ENCODE peak calls at places on chromosomes 1 and 21, in four cellular contexts. U is CD4-positive, alpha-beta T cell; Z is activated CD4-positive, alpha-beta T cell treated with anti-CD3 and anti-CD28 coated beads, Interleukin-2, amount 10 ng/mL, durations not matched to agents 7 days and 5 days; L is NCI-H146. M is an unnamed sample.

GRCh38 chr1:57832616-57833015 is 408.8 kb upstream of the DAB1 start:
- DNase-seq in U (no peak), Z (no peak), L (no peak), M (no peak)

GRCh38 chr1:90579212-90579802 is 137.8 kb downstream of the BARHL2 start:
- DNase-seq in U (no peak), Z (no peak), L (peak), M (no peak)

GRCh38 chr1:147837129-147837776 is 65.3 kb upstream of the GJA8 start:
- DNase-seq in U (no peak), Z (no peak), L (no peak), M (no peak)

GRCh38 chr1:40844079-40844478 is 18.1 kb downstream of the CITED4 start:
- DNase-seq in U (no peak), Z (no peak), L (peak), M (no peak)

GRCh38 chr1:33471416-33471815 is 1.0 kb upstream of the ZSCAN20 start:
- DNase-seq in U (no peak), Z (no peak), L (no peak), M (no peak)

GRCh38 chr1:150065184-150065871 is 2.2 kb upstream of the VPS45 start:
- DNase-seq in U (no peak), Z (no peak), L (no peak), M (no peak)

GRCh38 chr1:203906932-203907331 is 45.5 kb downstream of the SNRPE start:
- DNase-seq in U (no peak), Z (no peak), L (no peak), M (no peak)

GRCh38 chr1:114108741-114109255 is 44.9 kb downstream of the SYT6 start:
- DNase-seq in U (no peak), Z (no peak), L (no peak), M (no peak)

GRCh38 chr1:161736332-161736969 is 13.1 kb upstream of the DUSP12 start:
- DNase-seq in U (no peak), Z (no peak), L (no peak), M (no peak)

GRCh38 chr1:240987928-240988327 is 369.1 kb downstream of the RGS7 start:
- DNase-seq in U (no peak), Z (no peak), L (no peak), M (no peak)

GRCh38 chr1:37628026-37628556 is 6.6 kb downstream of the RSPO1 start:
- DNase-seq in U (no peak), Z (no peak), L (no peak), M (no peak)

GRCh38 chr1:35707253-35708178 is 11.2 kb downstream of the C1orf216 start:
- DNase-seq in U (peak), Z (peak), L (peak), M (no peak)

GRCh38 chr1:210231846-210232523 is 611 bp upstream of the SERTAD4 start:
- DNase-seq in U (no peak), Z (no peak), L (peak), M (no peak)

GRCh38 chr21:44568667-44569556 is 4.6 kb upstream of the KRTAP10-4 start:
- DNase-seq in U (no peak), Z (no peak), L (no peak), M (no peak)

GRCh38 chr1:55800503-55800902 is 585.3 kb upstream of the USP24 start:
- DNase-seq in U (no peak), Z (no peak), L (no peak), M (no peak)

GRCh38 chr1:182707116-182707515 is 22.7 kb upstream of the RGS8 start:
- DNase-seq in U (no peak), Z (no peak), L (no peak), M (peak)

GRCh38 chr21:38839683-38840286 is 34.1 kb downstream of the ETS2 start:
- DNase-seq in U (no peak), Z (no peak), L (no peak), M (no peak)

GRCh38 chr1:225735252-225736149 is 42.1 kb upstream of the SRP9 start:
- DNase-seq in U (no peak), Z (no peak), L (no peak), M (peak)

GRCh38 chr1:171084091-171084490 is 6.6 kb upstream of the FMO3 start:
- DNase-seq in U (no peak), Z (no peak), L (no peak), M (no peak)

GRCh38 chr1:235142991-235143390 is 14.4 kb upstream of the TOMM20 start:
- DNase-seq in U (no peak), Z (no peak), L (no peak), M (no peak)

GRCh38 chr1:227372662-227373061 is 54.4 kb upstream of the CDC42BPA start:
- DNase-seq in U (no peak), Z (no peak), L (no peak), M (no peak)

GRCh38 chr1:228373004-228373680 is 33.5 kb downstream of the TRIM11 start:
- DNase-seq in U (no peak), Z (no peak), L (no peak), M (no peak)

GRCh38 chr1:27970401-27970800 is 10.6 kb downstream of the XKR8 start:
- DNase-seq in U (no peak), Z (no peak), L (no peak), M (no peak)

M was measured in tibial nerve.